ENCODE peak calls at places on chromosomes 5 and 9, in seven cellular contexts. N is IMR-90, M is brain microvascular endothelial cell, V is tibial artery, I is stomach, F is suprapubic skin, S is pancreas. K is an unnamed sample.
A peak's percentile ranks its signal among the peaks of the same experiment; 100 is the strongest.

GRCh38 chr5:53006920-53007890 is 18.1 kb downstream of the ITGA2 start:
- DNase-seq in N (no peak), M (no peak), V (no peak), I (no peak), F (no peak), S (no peak), K (no peak)

GRCh38 chr9:121637441-121638222 is 13.8 kb upstream of the DAB2IP start:
- DNase-seq in N (peak; percentile 50), M (no peak), V (no peak), I (no peak), F (no peak), S (no peak), K (peak; percentile 82)

GRCh38 chr9:99690573-99690972 is 131.1 kb upstream of the NR4A3 start:
- DNase-seq in N (no peak), M (no peak), V (no peak), I (no peak), F (no peak), S (no peak), K (peak; percentile 6)

GRCh38 chr5:87400305-87400899 is 12.3 kb downstream of the CCNH start:
- DNase-seq in N (peak; percentile 61), M (no peak), V (no peak), I (no peak), F (no peak), S (no peak), K (no peak)

GRCh38 chr5:157308826-157309465 is 43.0 kb downstream of the CYFIP2 start:
- DNase-seq in N (no peak), M (peak; percentile 47), V (no peak), I (no peak), F (no peak), S (no peak), K (no peak)

GRCh38 chr9:35993976-35994720 is 36.2 kb upstream of the OR2S2 start:
- DNase-seq in N (peak; percentile 13), M (no peak), V (no peak), I (no peak), F (no peak), S (no peak), K (no peak)

GRCh38 chr5:57780306-57780958 is 297.8 kb upstream of the ACTBL2 start:
- DNase-seq in N (peak; percentile 20), M (no peak), V (no peak), I (no peak), F (no peak), S (no peak), K (no peak)

GRCh38 chr9:87336407-87336806 is 161.3 kb upstream of the DAPK1 start:
- DNase-seq in N (no peak), M (no peak), V (no peak), I (no peak), F (no peak), S (no peak), K (no peak)

GRCh38 chr9:126500600-126501382 is 112.9 kb upstream of the LMX1B start:
- DNase-seq in N (peak; percentile 70), M (peak; percentile 64), V (peak; percentile 47), I (peak; percentile 81), F (peak; percentile 90), S (peak; percentile 61), K (peak; percentile 87)

GRCh38 chr5:168747987-168748777 is 169.0 kb upstream of the PANK3 start:
- DNase-seq in N (no peak), M (no peak), V (no peak), I (no peak), F (no peak), S (no peak), K (no peak)

GRCh38 chr5:96699186-96699820 is 37.1 kb downstream of the CAST start:
- DNase-seq in N (peak; percentile 49), M (no peak), V (no peak), I (no peak), F (no peak), S (no peak), K (no peak)

GRCh38 chr9:83239787-83240186 is 176.8 kb upstream of the RASEF start:
- DNase-seq in N (no peak), M (no peak), V (no peak), I (no peak), F (no peak), S (no peak), K (no peak)

GRCh38 chr5:82467006-82467561 is 188.9 kb upstream of the RPS23 start:
- DNase-seq in N (no peak), M (peak; percentile 56), V (peak; percentile 46), I (no peak), F (no peak), S (no peak), K (no peak)

GRCh38 chr5:160315968-160316367 is 3.6 kb upstream of the CCNJL start:
- DNase-seq in N (peak; percentile 73), M (no peak), V (no peak), I (peak; percentile 51), F (no peak), S (no peak), K (no peak)

GRCh38 chr5:153952893-153953292 is 85.8 kb downstream of the FAM114A2 start:
- DNase-seq in N (no peak), M (no peak), V (no peak), I (no peak), F (no peak), S (no peak), K (no peak)

GRCh38 chr5:150214289-150214688 is 24.4 kb downstream of the SLC6A7 start:
- DNase-seq in N (peak; percentile 9), M (no peak), V (peak; percentile 51), I (no peak), F (no peak), S (no peak), K (no peak)

GRCh38 chr5:113235884-113236283 is 198.9 kb downstream of the TSSK1B start:
- DNase-seq in N (no peak), M (no peak), V (no peak), I (no peak), F (no peak), S (no peak), K (no peak)

GRCh38 chr9:136342191-136343120 is 15.1 kb downstream of the GPSM1 start:
- DNase-seq in N (peak; percentile 83), M (peak; percentile 43), V (peak; percentile 62), I (peak; percentile 92), F (no peak), S (peak; percentile 86), K (peak; percentile 41)

GRCh38 chr5:34412769-34413168 is 243.4 kb upstream of the RAI14 start:
- DNase-seq in N (peak; percentile 65), M (peak; percentile 51), V (no peak), I (no peak), F (no peak), S (no peak), K (no peak)

GRCh38 chr9:112369817-112370216 is 10.1 kb upstream of the HSDL2 start:
- DNase-seq in N (no peak), M (no peak), V (no peak), I (no peak), F (no peak), S (no peak), K (no peak)

GRCh38 chr5:140926211-140926902 is at the start of gene PCDHAC1:
- DNase-seq in N (no peak), M (peak; percentile 24), V (peak; percentile 72), I (peak; percentile 66), F (peak; percentile 85), S (peak; percentile 82), K (peak; percentile 72)

GRCh38 chr5:35313296-35313695 is 83.0 kb upstream of the PRLR start:
- DNase-seq in N (peak; percentile 7), M (peak; percentile 49), V (no peak), I (no peak), F (no peak), S (no peak), K (no peak)

GRCh38 chr9:14992516-14992915 is 82.3 kb upstream of the FREM1 start:
- DNase-seq in N (no peak), M (no peak), V (no peak), I (no peak), F (no peak), S (no peak), K (no peak)

GRCh38 chr9:22008662-22009562 is at the start of gene CDKN2B:
- DNase-seq in N (peak; percentile 94), M (peak; percentile 92), V (peak; percentile 91), I (peak; percentile 96), F (peak; percentile 97), S (peak; percentile 96), K (peak; percentile 89)
- H3K27me3 ChIP-seq in N (no peaks in the 10 kb centered on the region), M (no peaks in the 10 kb centered on the region), V (no peaks in the 10 kb centered on the region), I (peaks cover 19% of the 10 kb centered on the region), F (peaks cover 38% of the 10 kb centered on the region), S (no peaks in the 10 kb centered on the region), K (peaks cover 40% of the 10 kb centered on the region)

DNA sequence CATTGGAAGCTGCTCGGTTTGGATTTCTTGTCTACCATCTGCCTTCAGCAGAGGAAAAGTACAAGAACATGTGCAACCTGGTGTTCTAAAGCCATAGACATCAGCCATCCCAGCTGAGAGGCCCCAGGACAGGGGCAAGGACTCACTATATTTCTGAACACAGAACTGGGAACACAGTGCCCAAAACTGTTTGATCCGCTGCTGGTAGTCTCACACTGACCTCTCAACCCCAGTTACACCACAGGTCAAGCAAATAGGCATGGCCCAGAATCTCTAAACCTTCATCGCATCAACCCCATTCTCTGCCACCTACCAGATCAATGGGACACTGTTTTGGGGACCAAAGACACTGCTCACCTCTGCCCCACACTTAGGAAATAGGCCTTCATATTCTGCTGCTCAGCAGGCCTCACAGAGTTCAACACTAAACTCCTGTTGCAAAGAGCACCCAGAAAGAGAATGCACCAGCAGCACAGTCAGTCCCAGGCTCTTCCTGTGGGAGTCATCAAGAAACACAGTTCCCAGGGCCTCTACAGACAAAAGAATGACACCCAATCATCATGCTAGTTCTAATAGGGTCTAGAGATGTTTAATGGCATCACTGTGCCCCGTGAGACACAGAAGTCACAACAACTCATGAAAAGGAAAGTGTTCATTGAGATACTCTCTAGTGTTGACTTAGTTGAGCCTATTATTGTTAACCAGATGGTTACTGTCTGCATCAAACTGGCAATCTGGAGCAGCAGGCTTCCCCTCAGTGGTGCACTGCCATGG is 1.8 kb downstream of the KLHL3 start:
- DNase-seq in N (peak; percentile 47), M (peak; percentile 59), V (no peak), I (no peak), F (no peak), S (no peak), K (no peak)
- H3K4me3 ChIP-seq in N (no peak overlapping the region), M (peak overlapping the region; percentile 64), V (peak overlapping the region; percentile 55), I (no peak overlapping the region), F (peak overlapping the region; percentile 50), S (no peak overlapping the region), K (peak overlapping the region; percentile 59)

GRCh38 chr9:34126207-34127034 is at the start of gene DCAF12:
- DNase-seq in N (peak; percentile 87), M (peak; percentile 81), V (peak; percentile 90), I (peak; percentile 92), F (peak; percentile 95), S (peak; percentile 90), K (peak; percentile 85)
- TF ChIP-seq CTCF in N (no peak), M (peak; percentile 22), V (no peak), I (no peak), F (no peak), S (no peak), K (peak; percentile 7)

GRCh38 chr5:177982072-177982727 is 13.8 kb downstream of the PROP1 start:
- DNase-seq in N (no peak), M (no peak), V (no peak), I (peak; percentile 50), F (no peak), S (peak; percentile 29), K (no peak)

GRCh38 chr5:177983763-177984564 is 12.1 kb downstream of the PROP1 start:
- DNase-seq in N (no peak), M (no peak), V (no peak), I (no peak), F (no peak), S (no peak), K (no peak)

GRCh38 chr5:177985430-177986040 is 10.5 kb downstream of the PROP1 start:
- DNase-seq in N (no peak), M (no peak), V (no peak), I (no peak), F (no peak), S (no peak), K (no peak)

GRCh38 chr5:177982956-177983355 is 13.1 kb downstream of the PROP1 start:
- DNase-seq in N (no peak), M (no peak), V (no peak), I (no peak), F (no peak), S (no peak), K (no peak)

GRCh38 chr5:177984565-177985166 is 11.4 kb downstream of the PROP1 start:
- DNase-seq in N (no peak), M (no peak), V (no peak), I (no peak), F (no peak), S (no peak), K (no peak)
- H3K27me3 ChIP-seq in N (peaks cover 34% of the 10 kb centered on the region), M (peaks cover 43% of the 10 kb centered on the region), V (no peaks in the 10 kb centered on the region), I (peaks cover 41% of the 10 kb centered on the region), F (peaks cover 70% of the 10 kb centered on the region), S (no peaks in the 10 kb centered on the region), K (peaks cover 32% of the 10 kb centered on the region)